ENCODE peak calls at places on chromosomes 3 and 15, in four cellular contexts. R is mesendoderm, J is H9, B is mesenchymal stem cell. H is an unnamed sample.

GRCh38 chr15:64521201-64521600 is 60.8 kb downstream of the ZNF609 start:
- DNase-seq in J (no peak), B (no peak), R (no peak), H (no peak)

GRCh38 chr3:15360786-15361493 is 28.6 kb upstream of the SH3BP5 start:
- DNase-seq in J (no peak), B (no peak), R (no peak), H (peak)

GRCh38 chr3:188956839-188957489 is 214.8 kb upstream of the TPRG1 start:
- DNase-seq in B (peak), J (no peak), R (peak), H (peak)

GRCh38 chr3:128452678-128453275 is 13.9 kb downstream of the DNAJB8 start:
- DNase-seq in B (no peak), R (no peak), J (no peak), H (no peak)

GRCh38 chr3:165642761-165643432 is 194.3 kb downstream of the BCHE start:
- DNase-seq in R (peak), B (peak), J (no peak), H (peak)

GRCh38 chr3:102483556-102483955 is 48.7 kb downstream of the ZPLD1 start:
- DNase-seq in J (no peak), R (no peak), B (no peak), H (no peak)

GRCh38 chr3:48369685-48370329 is 2.2 kb upstream of the FBXW12 start:
- DNase-seq in J (no peak), R (no peak), B (no peak), H (no peak)

GRCh38 chr3:126550488-126551051 is 8.2 kb downstream of the C3orf22 start:
- DNase-seq in R (no peak), J (peak), B (no peak), H (no peak)

GRCh38 chr15:91929509-91929908 is 76.0 kb downstream of the SLCO3A1 start:
- DNase-seq in B (no peak), R (no peak), J (no peak), H (no peak)

GRCh38 chr3:155714295-155714718 is 30.6 kb downstream of the PLCH1 start:
- DNase-seq in J (peak), R (peak), B (no peak), H (no peak)

GRCh38 chr15:70094690-70095311 is 2.9 kb downstream of the TLE3 start:
- DNase-seq in J (no peak), R (no peak), B (peak), H (no peak)

GRCh38 chr3:167346171-167346570 is 33.9 kb downstream of the ZBBX start:
- DNase-seq in J (no peak), R (no peak), B (no peak), H (no peak)

GRCh38 chr3:41267975-41268640 is 68.8 kb downstream of the CTNNB1 start:
- DNase-seq in R (peak), J (no peak), B (peak), H (peak)

GRCh38 chr3:62084558-62084957 is 288.8 kb downstream of the FEZF2 start:
- DNase-seq in B (no peak), J (no peak), R (peak), H (peak)

GRCh38 chr3:123713211-123713610 is 128.4 kb upstream of the HACD2 start:
- DNase-seq in J (no peak), B (no peak), R (no peak), H (no peak)

GRCh38 chr3:15443826-15444524 is 16.6 kb downstream of the EAF1 start:
- DNase-seq in B (peak), R (no peak), J (no peak), H (peak)

GRCh38 chr3:78724886-78725285 is 1042.9 kb downstream of the ROBO1 start:
- DNase-seq in B (peak), J (no peak), R (peak), H (no peak)

GRCh38 chr3:106860182-106860581 is 517.1 kb upstream of the CCDC54 start:
- DNase-seq in J (no peak), B (peak), R (no peak), H (peak)

GRCh38 chr3:148023994-148024393 is 614.8 kb downstream of the ZIC1 start:
- DNase-seq in J (no peak), R (no peak), B (peak), H (peak)

GRCh38 chr3:28915711-28916481 is 365.0 kb upstream of the RBMS3 start:
- DNase-seq in R (peak), J (peak), B (peak), H (peak)

GRCh38 chr3:129534428-129535027 is 6.1 kb downstream of the RHO start:
- DNase-seq in J (no peak), B (no peak), R (peak), H (no peak)

GRCh38 chr3:125624341-125624740 is 29.0 kb upstream of the OSBPL11 start:
- DNase-seq in R (peak), B (no peak), J (no peak), H (peak)

GRCh38 chr15:51336011-51336410 is 2.4 kb downstream of the CYP19A1 start:
- DNase-seq in J (no peak), R (no peak), B (no peak), H (no peak)

GRCh38 chr3:8619548-8619947 is 25.1 kb downstream of the SSUH2 start:
- DNase-seq in B (peak), R (no peak), J (no peak), H (peak)

GRCh38 chr15:58221591-58222241 is 83.5 kb downstream of the AQP9 start:
- DNase-seq in B (peak), J (peak), R (peak), H (peak)

GRCh38 chr3:64319391-64319790 is 94.1 kb upstream of the PRICKLE2 start:
- DNase-seq in R (peak), B (no peak), J (peak), H (no peak)

GRCh38 chr3:9142346-9142745 is 107.1 kb downstream of the SRGAP3 start:
- DNase-seq in B (no peak), R (no peak), J (no peak), H (no peak)

GRCh38 chr15:63969652-63970421 is 76.4 kb downstream of the DAPK2 start:
- DNase-seq in R (no peak), J (peak), B (no peak), H (no peak)

GRCh38 chr15:67803299-67803698 is 22.0 kb upstream of the SKOR1 start:
- DNase-seq in B (no peak), R (no peak), J (no peak), H (no peak)

GRCh38 chr3:57544181-57545125 is at the start of gene DNAH12:
- DNase-seq in B (peak), J (peak), R (peak), H (no peak)

GRCh38 chr15:66566963-66567531 is 1.2 kb upstream of the LCTL start:
- DNase-seq in B (peak), R (peak), J (peak), H (peak)
- H4K8ac ChIP-seq in B (peak), R (peak), J (no peak), H (no peak)

GRCh38 chr15:43294091-43294706 is 27.5 kb upstream of the TGM5 start:
- DNase-seq in B (no peak), R (no peak), J (no peak), H (no peak)

GRCh38 chr15:43292375-43293078 is 25.8 kb upstream of the TGM5 start:
- DNase-seq in B (no peak), J (no peak), R (no peak), H (peak)

GRCh38 chr15:43293402-43293801 is 26.7 kb upstream of the TGM5 start:
- DNase-seq in R (peak), J (peak), B (no peak), H (no peak)
- H4K8ac ChIP-seq in R (no peak), J (peak), B (no peak), H (no peak)

DNA sequence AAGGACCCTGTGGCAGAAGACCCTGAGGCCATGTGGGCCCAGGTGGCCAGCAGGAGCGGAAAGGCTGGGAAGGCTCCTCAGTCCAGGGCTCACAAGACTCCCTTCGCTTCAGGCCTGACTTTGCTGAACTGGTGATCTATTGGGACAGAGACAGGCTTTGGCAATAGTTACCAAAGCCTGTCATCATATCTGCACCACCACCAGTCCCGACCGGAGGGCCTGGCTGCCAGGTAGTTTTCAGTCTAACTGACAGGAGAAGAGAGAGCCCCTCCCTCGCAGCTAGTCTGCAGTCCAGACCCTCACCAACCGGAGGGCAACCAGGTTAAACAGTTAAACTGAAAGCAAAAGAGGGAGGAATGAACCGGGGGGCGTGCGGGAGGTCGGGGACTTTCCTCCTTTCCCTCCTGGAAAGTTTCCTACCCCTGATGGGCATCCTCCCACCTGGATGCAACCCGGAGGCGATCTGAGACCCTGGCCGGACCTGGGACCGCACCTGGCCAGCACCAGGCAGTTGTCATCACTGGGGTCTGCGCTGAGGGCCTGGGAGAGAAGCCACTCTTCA is 521 bp downstream of the RAB27A start:
- DNase-seq in B (peak), J (peak), R (peak), H (peak)
- H4K8ac ChIP-seq in B (peak), J (no peak), R (no peak), H (peak)

DNA sequence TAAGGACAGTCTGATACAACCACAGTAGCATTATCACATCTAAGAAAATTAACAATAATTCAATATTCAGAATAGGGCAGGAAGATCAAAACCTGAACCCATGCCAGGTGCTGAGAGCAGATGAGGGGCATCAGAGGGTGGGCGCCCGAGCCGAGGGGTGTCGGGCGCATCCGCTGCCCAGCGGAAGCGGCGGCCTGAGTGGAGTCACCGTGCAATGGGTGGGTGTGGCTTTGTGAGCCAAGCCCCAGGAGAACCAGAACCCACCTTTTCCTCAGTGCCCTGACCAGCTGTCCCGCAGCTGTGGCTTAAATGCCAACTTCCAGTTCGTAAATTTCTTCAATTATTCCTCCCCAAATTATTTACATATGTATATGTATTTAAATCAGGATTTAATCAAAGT is 1.1 kb downstream of the DNAH1 start:
- DNase-seq in J (no peak), B (no peak), R (no peak), H (no peak)
- H4K8ac ChIP-seq in J (no peak), B (no peak), R (peak), H (no peak)

GRCh38 chr15:74867562-74868458 is 5.4 kb downstream of the SCAMP2 start:
- DNase-seq in J (no peak), R (no peak), B (no peak), H (no peak)
- H4K8ac ChIP-seq in J (no peak), R (no peak), B (no peak), H (no peak)

H was measured in IMR-90.